ENCODE peak calls at places on chromosomes 7 and 10, in five cellular contexts. K, W, V, P and Z are unnamed samples.

GRCh38 chr7:119720541-119720940 is 552.4 kb upstream of the KCND2 start:
- DNase-seq in K (no peak), P (no peak), W (peak), V (no peak), Z (no peak)

GRCh38 chr10:95790982-95791381 is 35.0 kb downstream of the ENTPD1 start:
- DNase-seq in V (no peak), P (no peak), K (no peak), W (peak), Z (no peak)

GRCh38 chr7:2541291-2542010 is 13.9 kb downstream of the BRAT1 start:
- DNase-seq in V (no peak), P (no peak), W (no peak), K (peak), Z (no peak)

GRCh38 chr10:122306282-122306681 is 35.2 kb downstream of the BTBD16 start:
- DNase-seq in V (no peak), K (no peak), W (no peak), P (no peak), Z (no peak)

GRCh38 chr7:143372070-143372469 is 9.1 kb upstream of the ZYX start:
- DNase-seq in P (peak), V (peak), K (no peak), W (peak), Z (no peak)

GRCh38 chr10:91163709-91164474 is 56.6 kb upstream of the PCGF5 start:
- DNase-seq in V (peak), W (peak), P (no peak), K (peak), Z (no peak)

GRCh38 chr10:7152982-7153381 is 257.9 kb downstream of the SFMBT2 start:
- DNase-seq in K (no peak), V (no peak), P (no peak), W (no peak), Z (peak)

GRCh38 chr10:44574596-44575480 is 189.9 kb upstream of the CXCL12 start:
- DNase-seq in W (no peak), K (no peak), P (no peak), V (no peak), Z (no peak)

GRCh38 chr7:24732646-24733413 is 24.4 kb downstream of the GSDME start:
- DNase-seq in P (no peak), W (peak), K (no peak), V (no peak), Z (no peak)

GRCh38 chr7:143443153-143443552 is at the start of gene TAS2R60:
- DNase-seq in W (no peak), V (no peak), K (no peak), P (no peak), Z (no peak)

GRCh38 chr10:104686829-104687228 is 45.7 kb downstream of the SORCS3 start:
- DNase-seq in V (no peak), W (no peak), K (no peak), P (no peak), Z (no peak)

GRCh38 chr10:114876602-114877300 is 55.2 kb downstream of the FHIP2A start:
- DNase-seq in K (peak), V (peak), W (peak), P (peak), Z (peak)

GRCh38 chr7:4286281-4286680 is 395.8 kb upstream of the FOXK1 start:
- DNase-seq in W (no peak), V (no peak), K (no peak), P (no peak), Z (peak)

GRCh38 chr10:86261933-86262665 is 104.5 kb downstream of the GRID1 start:
- DNase-seq in K (peak), W (peak), P (no peak), V (no peak), Z (peak)

GRCh38 chr7:33040803-33041516 is 21.6 kb downstream of the NT5C3A start:
- DNase-seq in V (peak), P (no peak), W (peak), K (no peak), Z (no peak)

GRCh38 chr7:112162161-112163020 is 43.8 kb downstream of the DOCK4 start:
- DNase-seq in K (no peak), W (peak), P (peak), V (no peak), Z (peak)

GRCh38 chr7:44292418-44292817 is 33.0 kb downstream of the CAMK2B start:
- DNase-seq in V (no peak), K (no peak), P (no peak), W (no peak), Z (no peak)

GRCh38 chr10:105990529-105990928 is 1174.0 kb downstream of the SORCS1 start:
- DNase-seq in W (no peak), K (no peak), V (no peak), P (no peak), Z (no peak)

GRCh38 chr7:151558575-151558974 is 38.9 kb upstream of the RHEB start:
- DNase-seq in V (no peak), K (no peak), W (no peak), P (no peak), Z (no peak)

GRCh38 chr7:90709501-90710465 is 113.7 kb downstream of the CDK14 start:
- DNase-seq in P (no peak), W (peak), K (no peak), V (no peak), Z (no peak)

GRCh38 chr7:2037805-2038635 is 194.7 kb downstream of the MAD1L1 start:
- DNase-seq in W (no peak), V (no peak), P (no peak), K (peak), Z (no peak)

GRCh38 chr7:15801041-15801440 is 114.6 kb upstream of the MEOX2 start:
- DNase-seq in W (no peak), P (no peak), K (no peak), V (no peak), Z (no peak)

GRCh38 chr7:45698527-45699309 is 124.5 kb downstream of the ADCY1 start:
- DNase-seq in P (no peak), V (peak), K (no peak), W (no peak), Z (no peak)

GRCh38 chr7:81604808-81605174 is 165.1 kb downstream of the HGF start:
- DNase-seq in W (no peak), P (no peak), K (no peak), V (no peak), Z (no peak)

GRCh38 chr10:80664071-80664680 is 126.5 kb downstream of the SH2D4B start:
- DNase-seq in W (peak), V (peak), K (peak), P (peak), Z (peak)

GRCh38 chr10:1020460-1020859 is 5.2 kb downstream of the IDI2 start:
- DNase-seq in W (no peak), P (no peak), V (no peak), K (no peak), Z (no peak)

GRCh38 chr7:25557379-25557916 is 329.2 kb upstream of the NPVF start:
- DNase-seq in K (no peak), W (no peak), P (no peak), V (no peak), Z (no peak)

GRCh38 chr7:14380881-14381280 is 391.4 kb upstream of the ETV1 start:
- DNase-seq in P (no peak), K (no peak), W (no peak), V (no peak), Z (no peak)

GRCh38 chr7:129907122-129907741 is 45.5 kb downstream of the UBE2H start:
- DNase-seq in P (no peak), W (no peak), V (no peak), K (no peak), Z (no peak)

GRCh38 chr7:77651544-77652162 is 44.6 kb upstream of the RSBN1L start:
- DNase-seq in P (peak), K (no peak), V (peak), W (peak), Z (peak)

GRCh38 chr10:26215923-26216576 is 524 bp upstream of the GAD2 start:
- DNase-seq in P (no peak), V (no peak), W (no peak), K (peak), Z (no peak)